ENCODE peak calls at places on chromosomes 3 and 15, in four cellular contexts. Q is MM.1S, I is Karpas-422, J is pancreas. Y is an unnamed sample.

GRCh38 chr3:151276038-151277027 is 2.0 kb downstream of the P2RY14 start:
- DNase-seq in Q (no peak), I (no peak), J (no peak), Y (no peak)

GRCh38 chr15:48754011-48754410 is 56.9 kb downstream of the CEP152 start:
- DNase-seq in Q (no peak), I (no peak), J (no peak), Y (no peak)

GRCh38 chr15:100215031-100215842 is 126.5 kb downstream of the ADAMTS17 start:
- DNase-seq in Q (no peak), I (no peak), J (no peak), Y (no peak)

GRCh38 chr3:45182915-45183881 is 37.0 kb upstream of the CDCP1 start:
- DNase-seq in Q (peak; percentile 59), I (no peak), J (peak; percentile 67), Y (peak; percentile 77)

GRCh38 chr3:168705412-168705811 is 609.7 kb upstream of the GOLIM4 start:
- DNase-seq in Q (no peak), I (no peak), J (no peak), Y (no peak)

GRCh38 chr3:169751875-169752274 is 13.0 kb downstream of the TERC start:
- DNase-seq in Q (no peak), I (peak; percentile 7), J (no peak), Y (no peak)

GRCh38 chr3:58779934-58780333 is 113.4 kb upstream of the FAM3D start:
- DNase-seq in Q (no peak), I (no peak), J (no peak), Y (peak; percentile 2)

GRCh38 chr15:41564286-41564959 is 5.4 kb downstream of the TYRO3 start:
- DNase-seq in Q (no peak), I (no peak), J (no peak), Y (no peak)

GRCh38 chr3:134630506-134630905 is 20.3 kb downstream of the KY start:
- DNase-seq in Q (no peak), I (peak; percentile 65), J (peak; percentile 1), Y (no peak)

GRCh38 chr15:67750371-67750770 is 74.9 kb upstream of the SKOR1 start:
- DNase-seq in Q (no peak), I (peak; percentile 79), J (no peak), Y (no peak)

GRCh38 chr3:172103724-172104123 is 64.3 kb downstream of the FNDC3B start:
- DNase-seq in Q (no peak), I (no peak), J (no peak), Y (peak; percentile 88)

GRCh38 chr3:30924763-30925162 is 30.3 kb upstream of the GADL1 start:
- DNase-seq in Q (no peak), I (no peak), J (no peak), Y (no peak)

GRCh38 chr15:41865490-41866055 is 26.9 kb downstream of the PLA2G4B start:
- DNase-seq in Q (no peak), I (no peak), J (no peak), Y (no peak)

GRCh38 chr3:155423526-155423925 is 130.0 kb upstream of the STRIT1 start:
- DNase-seq in Q (no peak), I (peak; percentile 65), J (no peak), Y (no peak)

GRCh38 chr3:159482241-159483031 is 506.2 kb upstream of the IL12A start:
- DNase-seq in Q (no peak), I (no peak), J (no peak), Y (peak; percentile 7)

GRCh38 chr3:123086110-123086642 is 19.4 kb downstream of the PDIA5 start:
- DNase-seq in Q (no peak), I (no peak), J (no peak), Y (no peak)

GRCh38 chr3:186097663-186098451 is 11.0 kb downstream of the ETV5 start:
- DNase-seq in Q (no peak), I (no peak), J (peak; percentile 88), Y (peak; percentile 94)

GRCh38 chr15:101641134-101641764 is 10.9 kb downstream of the TM2D3 start:
- DNase-seq in Q (peak; percentile 75), I (peak; percentile 91), J (no peak), Y (peak; percentile 48)

DNA sequence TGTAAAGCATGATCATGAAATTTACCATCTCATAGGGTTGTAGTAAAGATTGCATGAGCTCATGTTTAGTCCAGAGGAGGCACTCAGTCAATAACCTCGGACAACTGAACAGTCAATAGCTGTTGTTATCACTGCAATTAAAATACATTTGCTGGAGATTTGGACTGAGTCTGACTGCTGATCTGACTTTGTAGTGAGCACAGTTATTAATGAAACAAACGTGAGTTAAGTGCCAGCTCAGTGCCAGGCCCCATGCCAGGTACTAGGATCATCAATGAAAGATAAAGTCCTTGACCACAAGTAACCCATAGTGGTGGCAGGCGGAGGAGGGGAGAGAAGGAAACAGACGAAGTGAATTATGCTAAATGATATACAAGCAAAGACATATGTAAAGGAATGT is 43.7 kb upstream of the PRICKLE2 start:
- DNase-seq in Q (no peak), I (no peak), J (no peak), Y (no peak)
- H3K4me1 ChIP-seq in Q (no peaks in the 10 kb centered on the region), I (no peaks in the 10 kb centered on the region), J (no peaks in the 10 kb centered on the region), Y (peaks cover 15% of the 10 kb centered on the region)

GRCh38 chr3:71060536-71060935 is 523.0 kb downstream of the FOXP1 start:
- DNase-seq in Q (no peak), I (no peak), J (no peak), Y (no peak)
- H3K4me1 ChIP-seq in Q (peaks cover 11% of the 10 kb centered on the region), I (peaks cover 91% of the 10 kb centered on the region), J (peaks cover 63% of the 10 kb centered on the region), Y (peaks cover 67% of the 10 kb centered on the region)

GRCh38 chr3:32870373-32871091 is 52.7 kb downstream of the TRIM71 start:
- DNase-seq in Q (no peak), I (no peak), J (no peak), Y (no peak)
- H3K4me1 ChIP-seq in Q (peaks cover 9% of the 10 kb centered on the region), I (no peaks in the 10 kb centered on the region), J (no peaks in the 10 kb centered on the region), Y (peaks cover 4% of the 10 kb centered on the region)

GRCh38 chr3:113659121-113659531 is 37.3 kb downstream of the USF3 start:
- DNase-seq in Q (no peak), I (no peak), J (no peak), Y (no peak)

GRCh38 chr3:113660901-113661300 is 35.5 kb downstream of the USF3 start:
- DNase-seq in Q (no peak), I (no peak), J (peak; percentile 42), Y (no peak)

GRCh38 chr3:113659996-113660395 is 36.4 kb downstream of the USF3 start:
- DNase-seq in Q (no peak), I (no peak), J (no peak), Y (no peak)

GRCh38 chr3:113660458-113660857 is 36.0 kb downstream of the USF3 start:
- DNase-seq in Q (no peak), I (no peak), J (no peak), Y (no peak)

GRCh38 chr3:113658107-113658506 is 38.3 kb downstream of the USF3 start:
- DNase-seq in Q (no peak), I (no peak), J (no peak), Y (no peak)
- H3K4me1 ChIP-seq in Q (no peaks in the 10 kb centered on the region), I (no peaks in the 10 kb centered on the region), J (peaks cover 21% of the 10 kb centered on the region), Y (no peaks in the 10 kb centered on the region)

GRCh38 chr3:173681188-173681587 is 283.6 kb downstream of the NLGN1 start:
- DNase-seq in Q (no peak), I (no peak), J (no peak), Y (no peak)
- H3K4me1 ChIP-seq in Q (no peaks in the 10 kb centered on the region), I (no peaks in the 10 kb centered on the region), J (no peaks in the 10 kb centered on the region), Y (no peaks in the 10 kb centered on the region)

GRCh38 chr15:70487380-70487725 is 276.0 kb downstream of the UACA start:
- DNase-seq in Q (peak; percentile 24), I (no peak), J (no peak), Y (no peak)

GRCh38 chr15:70486451-70487379 is 276.6 kb downstream of the UACA start:
- DNase-seq in Q (no peak), I (no peak), J (peak; percentile 44), Y (no peak)

GRCh38 chr15:70486012-70486411 is 277.3 kb downstream of the UACA start:
- DNase-seq in Q (no peak), I (no peak), J (no peak), Y (no peak)

GRCh38 chr15:70483513-70483912 is 279.8 kb downstream of the UACA start:
- DNase-seq in Q (no peak), I (no peak), J (no peak), Y (no peak)

GRCh38 chr15:70484993-70485392 is 278.4 kb downstream of the UACA start:
- DNase-seq in Q (no peak), I (no peak), J (no peak), Y (no peak)
- H3K4me1 ChIP-seq in Q (peaks cover 24% of the 10 kb centered on the region), I (peaks cover 11% of the 10 kb centered on the region), J (no peaks in the 10 kb centered on the region), Y (no peaks in the 10 kb centered on the region)

DNA sequence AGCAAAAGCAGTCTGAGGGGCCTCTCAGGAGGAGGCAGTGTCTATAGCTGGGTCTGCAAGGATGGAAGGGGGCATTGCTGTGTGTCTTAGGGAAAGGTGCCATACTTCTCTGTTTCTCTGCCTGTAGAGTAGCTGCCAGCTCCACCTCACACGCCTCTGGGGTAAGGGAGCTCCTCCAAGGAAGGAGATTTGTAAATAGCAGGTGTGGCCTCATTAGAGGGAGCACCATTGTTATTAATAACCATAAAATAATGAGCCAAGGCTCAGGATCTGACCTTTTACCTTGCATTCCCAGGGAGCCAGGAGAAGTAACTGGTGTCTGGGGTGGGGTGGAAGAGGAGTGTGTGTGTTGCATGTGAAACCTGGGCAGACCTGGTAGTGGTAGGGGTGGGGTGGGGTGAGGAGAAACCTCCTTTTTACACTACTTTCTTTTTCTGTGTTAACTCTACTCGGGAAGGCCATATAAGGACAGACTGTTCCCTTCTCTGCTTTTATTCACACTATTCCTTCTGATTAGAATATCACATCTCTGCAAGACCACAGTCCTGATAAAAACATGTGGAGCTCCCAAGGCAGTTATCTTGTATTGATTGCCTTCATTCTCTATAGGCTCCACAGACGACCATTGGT is 2.2 kb upstream of the C15orf39 start:
- DNase-seq in Q (peak; percentile 34), I (no peak), J (no peak), Y (no peak)
- H3K4me1 ChIP-seq in Q (peaks cover 34% of the 10 kb centered on the region), I (peaks cover 44% of the 10 kb centered on the region), J (peaks cover 14% of the 10 kb centered on the region), Y (peaks cover 11% of the 10 kb centered on the region)